ENCODE peak calls at places on chromosomes 4 and X, in ten cellular contexts. Q is GM23248, R is Karpas-422, B is colonic mucosa, H is adipocyte, C is SK-N-SH, V is mesendoderm, D is fibroblast of lung, M is IMR-90, X is HCT116. P is an unnamed sample.

GRCh38 chr4:172813359-172813923 is 355.2 kb upstream of the GALNT7 start:
- DNase-seq in Q (no peak), R (no peak), B (no peak), H (no peak), C (no peak), V (no peak), D (no peak), M (peak; percentile 13), X (no peak), P (no peak)

GRCh38 chr4:155371432-155372043 is 5.2 kb downstream of the MAP9 start:
- DNase-seq in Q (peak; percentile 43), R (peak; percentile 85), B (no peak), H (peak; percentile 68), C (peak; percentile 35), V (peak; percentile 24), D (peak; percentile 53), M (peak; percentile 21), X (peak; percentile 16), P (no peak)

GRCh38 chr4:140233811-140234696 is 80.1 kb upstream of the MAML3 start:
- DNase-seq in Q (peak; percentile 70), R (no peak), B (no peak), H (peak; percentile 72), C (no peak), V (no peak), D (peak; percentile 91), M (peak; percentile 90), X (no peak), P (no peak)

GRCh38 chr4:179662522-179662921 is 2220.3 kb upstream of the AGA start:
- DNase-seq in Q (no peak), R (no peak), B (no peak), H (peak; percentile 50), C (no peak), V (no peak), D (peak; percentile 38), M (peak; percentile 52), X (no peak), P (no peak)

GRCh38 chr4:7757501-7758443 is 181.9 kb downstream of the AFAP1 start:
- DNase-seq in Q (no peak), R (no peak), B (no peak), H (no peak), C (no peak), V (no peak), D (no peak), M (no peak), X (no peak), P (no peak)

GRCh38 chr4:116217781-116218180 is 867.6 kb downstream of the TRAM1L1 start:
- DNase-seq in Q (no peak), R (no peak), B (no peak), H (no peak), C (no peak), V (no peak), D (no peak), M (no peak), X (no peak), P (no peak)

GRCh38 chrX:48493890-48494364 is 14.9 kb upstream of the PORCN start:
- DNase-seq in Q (peak; percentile 70), R (peak; percentile 82), B (no peak), H (peak; percentile 22), C (no peak), V (peak; percentile 77), D (peak; percentile 50), M (peak; percentile 38), X (peak; percentile 38), P (no peak)

GRCh38 chr4:1632109-1633104 is 51.7 kb downstream of the FAM53A start:
- DNase-seq in Q (no peak), R (no peak), B (no peak), H (no peak), C (no peak), V (no peak), D (no peak), M (no peak), X (no peak), P (no peak)

GRCh38 chr4:101136373-101137370 is 210.7 kb downstream of the PPP3CA start:
- DNase-seq in Q (no peak), R (no peak), B (no peak), H (no peak), C (no peak), V (no peak), D (no peak), M (no peak), X (no peak), P (no peak)

GRCh38 chr4:101141230-101141629 is 206.1 kb downstream of the PPP3CA start:
- DNase-seq in Q (no peak), R (no peak), B (no peak), H (no peak), C (no peak), V (no peak), D (no peak), M (no peak), X (no peak), P (no peak)

GRCh38 chr4:101140228-101140627 is 207.1 kb downstream of the PPP3CA start:
- DNase-seq in Q (no peak), R (no peak), B (no peak), H (no peak), C (peak; percentile 7), V (no peak), D (no peak), M (no peak), X (no peak), P (no peak)

GRCh38 chr4:101135371-101136010 is 211.8 kb downstream of the PPP3CA start:
- DNase-seq in Q (no peak), R (no peak), B (no peak), H (no peak), C (no peak), V (no peak), D (no peak), M (no peak), X (no peak), P (no peak)
- H3K4me3 ChIP-seq in Q (peak overlapping the region; percentile 26), R (no peak overlapping the region), B (no peak overlapping the region), H (peak overlapping the region; percentile 20), C (no peak overlapping the region), V (no peak overlapping the region), D (no peak overlapping the region), M (no peak overlapping the region), X (no peak overlapping the region), P (no peak overlapping the region)

GRCh38 chr4:94671113-94671512 is 86.6 kb upstream of the BMPR1B start:
- DNase-seq in Q (no peak), R (no peak), B (no peak), H (no peak), C (no peak), V (no peak), D (no peak), M (no peak), X (no peak), P (no peak)

GRCh38 chr4:94665500-94666398 is 92.0 kb upstream of the BMPR1B start:
- DNase-seq in Q (no peak), R (no peak), B (no peak), H (no peak), C (no peak), V (no peak), D (no peak), M (no peak), X (no peak), P (no peak)

GRCh38 chr4:94668724-94669123 is 89.0 kb upstream of the BMPR1B start:
- DNase-seq in Q (no peak), R (no peak), B (no peak), H (no peak), C (no peak), V (no peak), D (no peak), M (no peak), X (no peak), P (no peak)

GRCh38 chr4:94673961-94674360 is 83.8 kb upstream of the BMPR1B start:
- DNase-seq in Q (no peak), R (no peak), B (no peak), H (no peak), C (no peak), V (no peak), D (no peak), M (no peak), X (no peak), P (no peak)

GRCh38 chr4:94669672-94670664 is 87.8 kb upstream of the BMPR1B start:
- DNase-seq in Q (no peak), R (no peak), B (no peak), H (no peak), C (no peak), V (no peak), D (no peak), M (no peak), X (no peak), P (no peak)
- H3K9ac ChIP-seq in Q (no peak overlapping the region), R (no peak overlapping the region), B (no peak overlapping the region), H (no peak overlapping the region), C (no peak overlapping the region), V (no peak overlapping the region), D (no peak overlapping the region), M (no peak overlapping the region), X (no peak overlapping the region), P (no peak overlapping the region)

GRCh38 chr4:187995322-187996207 is at the start of gene ZFP42:
- DNase-seq in Q (no peak), R (no peak), B (peak; percentile 28), H (no peak), C (no peak), V (peak; percentile 95), D (peak; percentile 2), M (no peak), X (no peak), P (no peak)
- H3K4me3 ChIP-seq in Q (no peak within 1 kb of the TSS), R (no peak within 1 kb of the TSS), B (no peak within 1 kb of the TSS), H (no peak within 1 kb of the TSS), C (no peak within 1 kb of the TSS), V (peak within 1 kb of the TSS; percentile 100), D (no peak within 1 kb of the TSS), M (no peak within 1 kb of the TSS), X (no peak within 1 kb of the TSS), P (no peak within 1 kb of the TSS)

GRCh38 chr4:39324897-39325613 is 41.1 kb downstream of the RFC1 start:
- DNase-seq in Q (peak; percentile 18), R (no peak), B (no peak), H (no peak), C (no peak), V (no peak), D (no peak), M (no peak), X (no peak), P (no peak)

GRCh38 chr4:39324446-39324845 is 41.7 kb downstream of the RFC1 start:
- DNase-seq in Q (no peak), R (no peak), B (no peak), H (no peak), C (no peak), V (peak; percentile 40), D (no peak), M (no peak), X (no peak), P (no peak)

GRCh38 chr4:39323836-39324235 is 42.3 kb downstream of the RFC1 start:
- DNase-seq in Q (peak; percentile 7), R (no peak), B (no peak), H (peak; percentile 48), C (no peak), V (no peak), D (no peak), M (no peak), X (no peak), P (no peak)

GRCh38 chr4:39320381-39321115 is 45.6 kb downstream of the RFC1 start:
- DNase-seq in Q (peak; percentile 55), R (no peak), B (no peak), H (peak; percentile 55), C (no peak), V (no peak), D (no peak), M (peak; percentile 56), X (no peak), P (no peak)

DNA sequence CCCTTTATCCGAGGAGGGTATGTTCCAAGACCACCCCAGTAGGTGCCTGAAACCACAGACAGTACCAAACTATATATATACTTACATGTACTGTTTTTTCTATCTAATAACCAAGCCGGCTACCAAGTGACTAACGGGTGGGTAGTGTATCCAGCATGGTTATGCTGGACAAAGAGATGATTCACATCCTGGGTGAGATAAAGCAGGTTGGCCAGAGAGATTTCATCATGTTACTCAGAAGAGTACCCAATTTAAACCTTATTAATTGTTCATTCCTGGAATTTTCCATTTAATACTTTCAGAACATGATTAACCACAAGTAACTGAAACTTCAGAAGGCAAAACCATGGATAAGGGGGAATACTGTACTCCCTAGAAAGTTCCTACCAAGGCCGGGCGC is 46.5 kb downstream of the RFC1 start:
- DNase-seq in Q (peak; percentile 91), R (no peak), B (no peak), H (peak; percentile 64), C (peak; percentile 4), V (no peak), D (peak; percentile 82), M (peak; percentile 90), X (peak; percentile 55), P (no peak)
- H3K9ac ChIP-seq in Q (peak overlapping the region; percentile 1), R (no peak overlapping the region), B (no peak overlapping the region), H (no peak overlapping the region), C (peak overlapping the region; percentile 28), V (no peak overlapping the region), D (no peak overlapping the region), M (no peak overlapping the region), X (no peak overlapping the region), P (no peak overlapping the region)

P was measured in SK-N-MC.